ENCODE peak calls at places on chromosomes 7 and 10, in ten cellular contexts. One of them, this sample, is unnamed.
A peak's percentile ranks its signal among the peaks of the same experiment; 100 is the strongest.

GRCh38 chr7:47069385-47070076 is 512.4 kb downstream of the TNS3 start:
- DNase-seq in HCT116: no peak
- DNase-seq in heart left ventricle: no peak
- DNase-seq in endothelial cell of umbilical vein: peak; percentile 21
- DNase-seq in IMR-90: no peak
- DNase-seq in lung: no peak
- DNase-seq in H9: no peak
- DNase-seq in OCI-LY7: no peak
- DNase-seq in hepatocyte: no peak
- DNase-seq in MM.1S: no peak
- DNase-seq in this sample: no peak

GRCh38 chr7:93040355-93040754 is 77.4 kb downstream of the SAMD9 start:
- DNase-seq in hepatocyte: no peak
- DNase-seq in HCT116: no peak
- DNase-seq in H9: no peak
- DNase-seq in heart left ventricle: no peak
- DNase-seq in endothelial cell of umbilical vein: no peak
- DNase-seq in IMR-90: no peak
- DNase-seq in OCI-LY7: no peak
- DNase-seq in lung: no peak
- DNase-seq in MM.1S: no peak
- DNase-seq in this sample: no peak

GRCh38 chr7:135386181-135386580 is 123.7 kb downstream of the CNOT4 start:
- DNase-seq in lung: no peak
- DNase-seq in heart left ventricle: no peak
- DNase-seq in MM.1S: no peak
- DNase-seq in H9: no peak
- DNase-seq in hepatocyte: no peak
- DNase-seq in IMR-90: peak; percentile 17
- DNase-seq in OCI-LY7: no peak
- DNase-seq in endothelial cell of umbilical vein: peak; percentile 6
- DNase-seq in HCT116: no peak
- DNase-seq in this sample: no peak

GRCh38 chr10:132904169-132904813 is 38.1 kb downstream of the CFAP46 start:
- DNase-seq in lung: no peak
- DNase-seq in H9: peak; percentile 64
- DNase-seq in hepatocyte: peak; percentile 66
- DNase-seq in IMR-90: peak; percentile 24
- DNase-seq in OCI-LY7: peak; percentile 15
- DNase-seq in HCT116: peak; percentile 29
- DNase-seq in heart left ventricle: no peak
- DNase-seq in MM.1S: peak; percentile 9
- DNase-seq in endothelial cell of umbilical vein: peak; percentile 33
- DNase-seq in this sample: peak; percentile 69

GRCh38 chr7:156942708-156943090 is 6.8 kb upstream of the NOM1 start:
- DNase-seq in MM.1S: no peak
- DNase-seq in heart left ventricle: no peak
- DNase-seq in lung: no peak
- DNase-seq in hepatocyte: no peak
- DNase-seq in HCT116: no peak
- DNase-seq in endothelial cell of umbilical vein: no peak
- DNase-seq in H9: peak; percentile 69
- DNase-seq in IMR-90: no peak
- DNase-seq in OCI-LY7: no peak
- DNase-seq in this sample: no peak

GRCh38 chr10:97188234-97188847 is 2.6 kb upstream of the SLIT1 start:
- DNase-seq in HCT116: no peak
- DNase-seq in heart left ventricle: no peak
- DNase-seq in OCI-LY7: no peak
- DNase-seq in MM.1S: no peak
- DNase-seq in lung: no peak
- DNase-seq in endothelial cell of umbilical vein: no peak
- DNase-seq in IMR-90: no peak
- DNase-seq in H9: no peak
- DNase-seq in hepatocyte: no peak
- DNase-seq in this sample: no peak

GRCh38 chr10:120076966-120077706 is 184.6 kb downstream of the SEC23IP start:
- DNase-seq in lung: no peak
- DNase-seq in endothelial cell of umbilical vein: no peak
- DNase-seq in H9: peak; percentile 30
- DNase-seq in heart left ventricle: no peak
- DNase-seq in OCI-LY7: no peak
- DNase-seq in hepatocyte: no peak
- DNase-seq in IMR-90: no peak
- DNase-seq in HCT116: no peak
- DNase-seq in MM.1S: no peak
- DNase-seq in this sample: no peak

GRCh38 chr10:89536013-89536354 is 590 bp upstream of the SLC16A12 start:
- DNase-seq in OCI-LY7: no peak
- DNase-seq in H9: no peak
- DNase-seq in IMR-90: no peak
- DNase-seq in endothelial cell of umbilical vein: no peak
- DNase-seq in HCT116: no peak
- DNase-seq in lung: no peak
- DNase-seq in hepatocyte: no peak
- DNase-seq in MM.1S: no peak
- DNase-seq in heart left ventricle: no peak
- DNase-seq in this sample: no peak

GRCh38 chr7:102230593-102230992 is 56.1 kb upstream of the SH2B2 start:
- DNase-seq in heart left ventricle: no peak
- DNase-seq in OCI-LY7: no peak
- DNase-seq in IMR-90: peak; percentile 81
- DNase-seq in H9: no peak
- DNase-seq in lung: no peak
- DNase-seq in MM.1S: no peak
- DNase-seq in endothelial cell of umbilical vein: no peak
- DNase-seq in hepatocyte: no peak
- DNase-seq in HCT116: no peak
- DNase-seq in this sample: peak; percentile 30

GRCh38 chr7:24724451-24725190 is 32.6 kb downstream of the GSDME start:
- DNase-seq in hepatocyte: no peak
- DNase-seq in HCT116: no peak
- DNase-seq in lung: no peak
- DNase-seq in H9: no peak
- DNase-seq in OCI-LY7: no peak
- DNase-seq in IMR-90: no peak
- DNase-seq in heart left ventricle: no peak
- DNase-seq in MM.1S: no peak
- DNase-seq in endothelial cell of umbilical vein: no peak
- DNase-seq in this sample: no peak

GRCh38 chr10:11488126-11488525 is 123.3 kb downstream of the USP6NL start:
- DNase-seq in MM.1S: no peak
- DNase-seq in heart left ventricle: no peak
- DNase-seq in HCT116: no peak
- DNase-seq in IMR-90: no peak
- DNase-seq in hepatocyte: no peak
- DNase-seq in endothelial cell of umbilical vein: no peak
- DNase-seq in H9: no peak
- DNase-seq in OCI-LY7: no peak
- DNase-seq in lung: no peak
- DNase-seq in this sample: no peak

GRCh38 chr7:74324499-74325229 is 35.5 kb downstream of the CLIP2 start:
- DNase-seq in heart left ventricle: no peak
- DNase-seq in lung: no peak
- DNase-seq in HCT116: no peak
- DNase-seq in H9: no peak
- DNase-seq in OCI-LY7: no peak
- DNase-seq in hepatocyte: no peak
- DNase-seq in MM.1S: no peak
- DNase-seq in IMR-90: no peak
- DNase-seq in endothelial cell of umbilical vein: no peak
- DNase-seq in this sample: no peak

GRCh38 chr7:30800785-30801252 is 29.6 kb downstream of the MINDY4 start:
- DNase-seq in OCI-LY7: peak; percentile 73
- DNase-seq in MM.1S: peak; percentile 52
- DNase-seq in heart left ventricle: peak; percentile 63
- DNase-seq in IMR-90: peak; percentile 81
- DNase-seq in HCT116: peak; percentile 29
- DNase-seq in hepatocyte: peak; percentile 84
- DNase-seq in lung: peak; percentile 65
- DNase-seq in H9: peak; percentile 56
- DNase-seq in endothelial cell of umbilical vein: peak; percentile 80
- DNase-seq in this sample: peak; percentile 84

GRCh38 chr7:65411249-65411648 is 37.6 kb downstream of the ZNF92 start:
- DNase-seq in lung: no peak
- DNase-seq in endothelial cell of umbilical vein: no peak
- DNase-seq in heart left ventricle: no peak
- DNase-seq in IMR-90: no peak
- DNase-seq in H9: no peak
- DNase-seq in OCI-LY7: no peak
- DNase-seq in MM.1S: no peak
- DNase-seq in HCT116: no peak
- DNase-seq in hepatocyte: no peak
- DNase-seq in this sample: no peak

GRCh38 chr7:3200504-3200903 is 100.5 kb upstream of the SDK1 start:
- DNase-seq in H9: peak; percentile 83
- DNase-seq in OCI-LY7: peak; percentile 43
- DNase-seq in endothelial cell of umbilical vein: peak; percentile 36
- DNase-seq in MM.1S: no peak
- DNase-seq in hepatocyte: peak; percentile 35
- DNase-seq in IMR-90: peak; percentile 62
- DNase-seq in lung: no peak
- DNase-seq in heart left ventricle: no peak
- DNase-seq in HCT116: peak; percentile 12
- DNase-seq in this sample: peak; percentile 30

GRCh38 chr7:149529136-149529718 is 31.6 kb upstream of the ZNF746 start:
- DNase-seq in hepatocyte: no peak
- DNase-seq in H9: no peak
- DNase-seq in endothelial cell of umbilical vein: no peak
- DNase-seq in IMR-90: peak; percentile 2
- DNase-seq in MM.1S: no peak
- DNase-seq in OCI-LY7: peak; percentile 56
- DNase-seq in lung: no peak
- DNase-seq in heart left ventricle: no peak
- DNase-seq in HCT116: peak; percentile 36
- DNase-seq in this sample: no peak

GRCh38 chr10:62426086-62426485 is 51.9 kb downstream of the ZNF365 start:
- DNase-seq in heart left ventricle: no peak
- DNase-seq in MM.1S: no peak
- DNase-seq in IMR-90: peak; percentile 60
- DNase-seq in HCT116: peak; percentile 70
- DNase-seq in H9: no peak
- DNase-seq in endothelial cell of umbilical vein: no peak
- DNase-seq in lung: no peak
- DNase-seq in hepatocyte: no peak
- DNase-seq in OCI-LY7: no peak
- DNase-seq in this sample: peak; percentile 35

GRCh38 chr10:50512743-50513416 is 110.9 kb downstream of the SGMS1 start:
- DNase-seq in lung: no peak
- DNase-seq in endothelial cell of umbilical vein: no peak
- DNase-seq in MM.1S: peak; percentile 92
- DNase-seq in HCT116: no peak
- DNase-seq in hepatocyte: no peak
- DNase-seq in IMR-90: no peak
- DNase-seq in H9: no peak
- DNase-seq in heart left ventricle: no peak
- DNase-seq in OCI-LY7: peak; percentile 19
- DNase-seq in this sample: no peak

GRCh38 chr10:26773633-26774032 is 76.1 kb downstream of the PDSS1 start:
- DNase-seq in endothelial cell of umbilical vein: no peak
- DNase-seq in hepatocyte: no peak
- DNase-seq in H9: no peak
- DNase-seq in HCT116: no peak
- DNase-seq in MM.1S: no peak
- DNase-seq in heart left ventricle: no peak
- DNase-seq in OCI-LY7: no peak
- DNase-seq in lung: no peak
- DNase-seq in IMR-90: peak; percentile 18
- DNase-seq in this sample: no peak
- H3K27ac ChIP-seq in endothelial cell of umbilical vein: no peak overlapping the region
- H3K27ac ChIP-seq in hepatocyte: no peak overlapping the region
- H3K27ac ChIP-seq in H9: no peak overlapping the region
- H3K27ac ChIP-seq in HCT116: no peak overlapping the region
- H3K27ac ChIP-seq in MM.1S: no peak overlapping the region
- H3K27ac ChIP-seq in heart left ventricle: no peak overlapping the region
- H3K27ac ChIP-seq in OCI-LY7: no peak overlapping the region
- H3K27ac ChIP-seq in lung: no peak overlapping the region
- H3K27ac ChIP-seq in IMR-90: no peak overlapping the region
- H3K27ac ChIP-seq in this sample: no peak overlapping the region

DNA sequence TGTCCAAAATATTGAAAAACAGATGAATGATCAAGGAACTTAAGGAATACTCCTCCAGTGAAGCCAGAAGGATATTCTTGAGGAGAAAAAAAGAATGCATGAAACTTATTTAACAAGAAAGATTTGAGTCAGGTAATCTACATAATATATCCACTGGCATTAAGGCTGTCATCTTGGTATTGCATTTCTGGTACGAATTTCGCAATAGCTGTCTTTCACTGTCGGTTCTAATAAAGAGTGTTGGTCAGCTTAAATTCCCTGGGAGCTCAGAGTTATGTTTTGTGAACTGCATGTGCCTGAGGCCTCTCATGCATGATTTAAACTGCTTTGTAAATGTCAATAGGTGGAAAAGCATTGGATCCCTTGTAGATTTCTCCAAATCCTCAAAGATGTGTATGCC is 565.3 kb upstream of the GALNT17 start:
- DNase-seq in OCI-LY7: no peak
- DNase-seq in MM.1S: no peak
- DNase-seq in hepatocyte: peak; percentile 28
- DNase-seq in endothelial cell of umbilical vein: no peak
- DNase-seq in heart left ventricle: no peak
- DNase-seq in HCT116: no peak
- DNase-seq in lung: no peak
- DNase-seq in H9: no peak
- DNase-seq in IMR-90: no peak
- DNase-seq in this sample: no peak
- TF ChIP-seq CTCF in OCI-LY7: no peak
- TF ChIP-seq CTCF in MM.1S: no peak
- TF ChIP-seq CTCF in hepatocyte: no peak
- TF ChIP-seq CTCF in endothelial cell of umbilical vein: no peak
- TF ChIP-seq CTCF in heart left ventricle: no peak
- TF ChIP-seq CTCF in HCT116: no peak
- TF ChIP-seq CTCF in lung: no peak
- TF ChIP-seq CTCF in H9: no peak
- TF ChIP-seq CTCF in IMR-90: no peak
- TF ChIP-seq CTCF in this sample: no peak

DNA sequence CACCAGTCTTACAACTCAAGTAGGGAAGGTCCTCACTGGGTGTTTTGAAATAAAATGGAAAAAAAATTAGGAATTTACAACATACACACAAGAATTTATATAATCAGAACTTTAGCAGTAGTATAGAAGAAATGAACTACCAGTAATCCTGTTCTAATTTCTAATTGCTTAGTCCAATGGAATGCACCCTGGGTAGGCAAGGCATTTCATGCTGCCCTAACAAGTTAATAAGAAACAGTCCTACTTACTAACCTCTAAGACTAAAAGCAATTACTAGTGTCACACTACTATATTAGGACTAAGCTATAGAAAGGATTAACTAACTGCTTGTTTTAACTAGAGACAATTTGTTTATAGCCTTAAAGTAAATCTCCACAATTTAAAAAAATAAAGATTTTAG is 158.1 kb downstream of the BTAF1 start:
- DNase-seq in OCI-LY7: no peak
- DNase-seq in H9: no peak
- DNase-seq in MM.1S: no peak
- DNase-seq in IMR-90: peak; percentile 10
- DNase-seq in hepatocyte: no peak
- DNase-seq in endothelial cell of umbilical vein: no peak
- DNase-seq in lung: no peak
- DNase-seq in heart left ventricle: no peak
- DNase-seq in HCT116: no peak
- DNase-seq in this sample: no peak
- H3K27ac ChIP-seq in OCI-LY7: no peak overlapping the region
- H3K27ac ChIP-seq in H9: no peak overlapping the region
- H3K27ac ChIP-seq in MM.1S: no peak overlapping the region
- H3K27ac ChIP-seq in IMR-90: no peak overlapping the region
- H3K27ac ChIP-seq in hepatocyte: no peak overlapping the region
- H3K27ac ChIP-seq in endothelial cell of umbilical vein: no peak overlapping the region
- H3K27ac ChIP-seq in lung: no peak overlapping the region
- H3K27ac ChIP-seq in heart left ventricle: no peak overlapping the region
- H3K27ac ChIP-seq in HCT116: no peak overlapping the region
- H3K27ac ChIP-seq in this sample: no peak overlapping the region

GRCh38 chr7:70040971-70041766 is 442.9 kb downstream of the AUTS2 start:
- DNase-seq in IMR-90: no peak
- DNase-seq in HCT116: no peak
- DNase-seq in heart left ventricle: no peak
- DNase-seq in MM.1S: no peak
- DNase-seq in hepatocyte: peak; percentile 36
- DNase-seq in endothelial cell of umbilical vein: no peak
- DNase-seq in OCI-LY7: peak; percentile 28
- DNase-seq in H9: no peak
- DNase-seq in lung: no peak
- DNase-seq in this sample: no peak
- TF ChIP-seq CTCF in IMR-90: no peak
- TF ChIP-seq CTCF in HCT116: no peak
- TF ChIP-seq CTCF in heart left ventricle: peak; percentile 55
- TF ChIP-seq CTCF in MM.1S: peak; percentile 27
- TF ChIP-seq CTCF in hepatocyte: peak; percentile 69
- TF ChIP-seq CTCF in endothelial cell of umbilical vein: no peak
- TF ChIP-seq CTCF in OCI-LY7: peak; percentile 82
- TF ChIP-seq CTCF in H9: peak; percentile 68
- TF ChIP-seq CTCF in lung: no peak
- TF ChIP-seq CTCF in this sample: peak; percentile 12